ENCODE peak calls at places on chromosomes 4 and X, in four cellular contexts. S is Jurkat, Clone E6-1; B is fibroblast of the aortic adventitia; P is hepatic stellate cell. Q is an unnamed sample.

GRCh38 chrX:155068165-155068564 is 2.8 kb downstream of the CMC4 start:
- DNase-seq in B (peak; percentile 38), S (no peak), P (peak; percentile 46), Q (no peak)

GRCh38 chrX:10414872-10415703 is 205.3 kb downstream of the MID1 start:
- DNase-seq in P (no peak), S (no peak), B (peak; percentile 43), Q (no peak)

GRCh38 chrX:48737940-48738339 is 23.6 kb upstream of the GLOD5 start:
- DNase-seq in P (no peak), B (no peak), S (no peak), Q (no peak)

GRCh38 chrX:112058255-112058654 is 24.3 kb downstream of the TRPC5 start:
- DNase-seq in S (no peak), P (peak; percentile 22), B (no peak), Q (no peak)

GRCh38 chrX:118212817-118213183 is 96.2 kb upstream of the KLHL13 start:
- DNase-seq in S (peak; percentile 6), P (no peak), B (no peak), Q (no peak)

GRCh38 chrX:11423362-11423818 is 130.2 kb downstream of the AMELX start:
- DNase-seq in S (no peak), B (peak; percentile 68), P (peak; percentile 45), Q (no peak)

GRCh38 chrX:45056428-45057145 is 144.1 kb downstream of the DIPK2B start:
- DNase-seq in P (no peak), B (no peak), S (no peak), Q (no peak)

GRCh38 chr4:156888762-156889161 is 82.8 kb downstream of the PDGFC start:
- DNase-seq in P (peak; percentile 16), S (no peak), B (peak; percentile 74), Q (no peak)

GRCh38 chrX:11381464-11381863 is 88.3 kb downstream of the AMELX start:
- DNase-seq in S (peak; percentile 43), B (peak; percentile 78), P (peak; percentile 2), Q (peak; percentile 8)

GRCh38 chr4:95548738-95549245 is at the start of gene UNC5C:
- DNase-seq in B (peak; percentile 69), P (peak; percentile 82), S (no peak), Q (no peak)

GRCh38 chr4:26388671-26389070 is 67.9 kb downstream of the RBPJ start:
- DNase-seq in P (no peak), B (no peak), S (no peak), Q (no peak)

GRCh38 chrX:94576367-94577004 is 902.5 kb downstream of the FAM133A start:
- DNase-seq in S (peak; percentile 0), B (no peak), P (no peak), Q (no peak)

GRCh38 chr4:126777649-126778048 is 855.1 kb upstream of the INTU start:
- DNase-seq in S (no peak), P (peak; percentile 31), B (peak; percentile 70), Q (no peak)

GRCh38 chr4:182978152-182978827 is 61.1 kb upstream of the DCTD start:
- DNase-seq in P (no peak), S (no peak), B (peak; percentile 62), Q (no peak)

GRCh38 chr4:2866891-2867290 is 23.2 kb downstream of the ADD1 start:
- DNase-seq in P (no peak), B (no peak), S (no peak), Q (no peak)

GRCh38 chr4:159283697-159284492 is 181.0 kb downstream of the RAPGEF2 start:
- DNase-seq in P (peak; percentile 34), B (peak; percentile 88), S (no peak), Q (no peak)

GRCh38 chrX:10090319-10090718 is 66.5 kb upstream of the CLCN4 start:
- DNase-seq in S (no peak), P (no peak), B (no peak), Q (no peak)

GRCh38 chr4:185730387-185730786 is 81.6 kb downstream of the SORBS2 start:
- DNase-seq in S (peak; percentile 35), B (peak; percentile 25), P (no peak), Q (peak; percentile 27)

GRCh38 chr4:8769645-8770517 is 101.8 kb downstream of the HMX1 start:
- DNase-seq in P (no peak), S (no peak), B (no peak), Q (no peak)

GRCh38 chrX:33725556-33726232 is 406.4 kb downstream of the FAM47A start:
- DNase-seq in B (no peak), S (peak; percentile 1), P (no peak), Q (no peak)

GRCh38 chr4:138192113-138192512 is 50.0 kb downstream of the SLC7A11 start:
- DNase-seq in S (no peak), B (no peak), P (no peak), Q (no peak)

Q was measured in DND-41.